ENCODE peak calls at places on chromosomes 11 and 22, in four cellular contexts. Z is epithelial cell of esophagus, N is SJSA1, K is fibroblast of mammary gland. F is an unnamed sample.

GRCh38 chr11:41289408-41289807 is 170.0 kb downstream of the LRRC4C start:
- DNase-seq in Z (no peak), N (no peak), K (no peak), F (no peak)

GRCh38 chr11:87405843-87406242 is 368.1 kb downstream of the TMEM135 start:
- DNase-seq in Z (no peak), N (no peak), K (peak; percentile 67), F (no peak)

GRCh38 chr22:37232140-37232998 is 11.7 kb downstream of the RAC2 start:
- DNase-seq in Z (no peak), N (no peak), K (no peak), F (no peak)

GRCh38 chr11:102117472-102118113 is 7.3 kb downstream of the YAP1 start:
- DNase-seq in Z (no peak), N (no peak), K (no peak), F (no peak)

GRCh38 chr11:118791961-118792578 is 1.1 kb upstream of the DDX6 start:
- DNase-seq in Z (peak; percentile 29), N (no peak), K (no peak), F (no peak)

GRCh38 chr11:69947059-69947771 is 128.0 kb upstream of the FGF3 start:
- DNase-seq in Z (no peak), N (no peak), K (no peak), F (no peak)

GRCh38 chr22:20427104-20427944 is 10.3 kb downstream of the SCARF2 start:
- DNase-seq in Z (no peak), N (no peak), K (no peak), F (no peak)

GRCh38 chr11:69429716-69430491 is 51.6 kb upstream of the LINC01488 start:
- DNase-seq in Z (no peak), N (no peak), K (no peak), F (no peak)

GRCh38 chr22:31279327-31279669 is 13.0 kb downstream of the PIK3IP1 start:
- DNase-seq in Z (no peak), N (no peak), K (no peak), F (no peak)

GRCh38 chr11:119316017-119316728 is 757 bp downstream of the MCAM start:
- DNase-seq in Z (peak; percentile 39), N (no peak), K (no peak), F (peak; percentile 54)

GRCh38 chr11:126431401-126432064 is 76.0 kb downstream of the ST3GAL4 start:
- DNase-seq in Z (peak; percentile 61), N (peak; percentile 81), K (peak; percentile 86), F (peak; percentile 68)

GRCh38 chr11:122367809-122368231 is 251.8 kb upstream of the BLID start:
- DNase-seq in Z (peak; percentile 67), N (no peak), K (peak; percentile 45), F (no peak)

GRCh38 chr11:134252539-134253188 is 488 bp downstream of the THYN1 start:
- DNase-seq in Z (peak; percentile 45), N (no peak), K (peak; percentile 64), F (no peak)

GRCh38 chr22:35805466-35805865 is 87.8 kb downstream of the APOL5 start:
- DNase-seq in Z (no peak), N (no peak), K (no peak), F (no peak)

GRCh38 chr11:47379317-47379716 is 970 bp upstream of the SPI1 start:
- DNase-seq in Z (no peak), N (no peak), K (no peak), F (no peak)

GRCh38 chr11:47377571-47378010 is 756 bp downstream of the SPI1 start:
- DNase-seq in Z (no peak), N (peak; percentile 47), K (no peak), F (no peak)

GRCh38 chr11:47378011-47378835 is at the start of gene SPI1:
- DNase-seq in Z (no peak), N (peak; percentile 42), K (no peak), F (peak; percentile 34)

GRCh38 chr11:47380078-47380477 is 1.7 kb upstream of the SPI1 start:
- DNase-seq in Z (no peak), N (no peak), K (no peak), F (no peak)

GRCh38 chr11:47378836-47379170 is 456 bp upstream of the SPI1 start:
- DNase-seq in Z (no peak), N (no peak), K (no peak), F (no peak)
- H3K4me3 ChIP-seq in Z (no peak overlapping the region), N (no peak overlapping the region), K (no peak overlapping the region), F (no peak overlapping the region)

GRCh38 chr11:75768112-75768908 is at the start of gene DGAT2:
- DNase-seq in Z (peak; percentile 81), N (peak; percentile 40), K (peak; percentile 44), F (peak; percentile 53)
- H3K4me3 ChIP-seq in Z (peak within 1 kb of the TSS; percentile 55), N (peak within 1 kb of the TSS; percentile 22), K (peak within 1 kb of the TSS; percentile 41), F (peak within 1 kb of the TSS; percentile 80)

GRCh38 chr11:34910817-34911216 is 5.4 kb downstream of the APIP start:
- DNase-seq in Z (no peak), N (no peak), K (no peak), F (no peak)
- H3K4me3 ChIP-seq in Z (no peak overlapping the region), N (no peak overlapping the region), K (no peak overlapping the region), F (no peak overlapping the region)

GRCh38 chr11:112963368-112963955 is 2.2 kb downstream of the NCAM1 start:
- DNase-seq in Z (no peak), N (no peak), K (no peak), F (no peak)
- H3K4me3 ChIP-seq in Z (no peak overlapping the region), N (peak overlapping the region; percentile 63), K (no peak overlapping the region), F (no peak overlapping the region)